ENCODE peak calls at places on chromosome 17, in four cellular contexts. One of them, this sample, is unnamed.

GRCh38 chr17:50221500-50222480 is 20.4 kb upstream of the COL1A1 start:
- DNase-seq in WTC11: no peak
- DNase-seq in stomach: no peak
- DNase-seq in colonic mucosa: no peak
- DNase-seq in this sample: no peak

GRCh38 chr17:77531641-77532040 is 390.9 kb downstream of the SEC14L1 start:
- DNase-seq in WTC11: no peak
- DNase-seq in stomach: no peak
- DNase-seq in colonic mucosa: no peak
- DNase-seq in this sample: no peak

GRCh38 chr17:35804658-35805192 is 4.6 kb upstream of the TAF15 start:
- DNase-seq in stomach: peak; percentile 44
- DNase-seq in colonic mucosa: peak; percentile 67
- DNase-seq in WTC11: peak; percentile 41
- DNase-seq in this sample: peak; percentile 69

GRCh38 chr17:43601280-43602050 is 55.3 kb upstream of the ETV4 start:
- DNase-seq in colonic mucosa: no peak
- DNase-seq in WTC11: no peak
- DNase-seq in stomach: no peak
- DNase-seq in this sample: no peak

GRCh38 chr17:20053343-20053964 is 44.3 kb downstream of the SPECC1 start:
- DNase-seq in colonic mucosa: no peak
- DNase-seq in stomach: no peak
- DNase-seq in WTC11: no peak
- DNase-seq in this sample: no peak

GRCh38 chr17:8552582-8553320 is 77.8 kb downstream of the MYH10 start:
- DNase-seq in stomach: no peak
- DNase-seq in colonic mucosa: no peak
- DNase-seq in WTC11: no peak
- DNase-seq in this sample: no peak

GRCh38 chr17:68020451-68020779 is 15.1 kb upstream of the KPNA2 start:
- DNase-seq in stomach: no peak
- DNase-seq in colonic mucosa: no peak
- DNase-seq in WTC11: no peak
- DNase-seq in this sample: no peak

GRCh38 chr17:40608061-40608581 is 39.5 kb downstream of the SMARCE1 start:
- DNase-seq in colonic mucosa: no peak
- DNase-seq in stomach: no peak
- DNase-seq in WTC11: no peak
- DNase-seq in this sample: no peak

GRCh38 chr17:43667506-43668438 is 6.0 kb upstream of the MEOX1 start:
- DNase-seq in WTC11: no peak
- DNase-seq in colonic mucosa: no peak
- DNase-seq in stomach: no peak
- DNase-seq in this sample: no peak

GRCh38 chr17:61279476-61280145 is 120.0 kb upstream of the TBX2 start:
- DNase-seq in stomach: no peak
- DNase-seq in WTC11: no peak
- DNase-seq in colonic mucosa: no peak
- DNase-seq in this sample: no peak

GRCh38 chr17:30831663-30832437 is at the start of gene ATAD5:
- DNase-seq in stomach: peak; percentile 93
- DNase-seq in colonic mucosa: peak; percentile 94
- DNase-seq in WTC11: peak; percentile 84
- DNase-seq in this sample: peak; percentile 95

GRCh38 chr17:45096141-45096540 is 35.0 kb downstream of the NMT1 start:
- DNase-seq in stomach: no peak
- DNase-seq in WTC11: no peak
- DNase-seq in colonic mucosa: no peak
- DNase-seq in this sample: no peak

GRCh38 chr17:9371019-9371418 is 204.6 kb downstream of the STX8 start:
- DNase-seq in colonic mucosa: no peak
- DNase-seq in stomach: no peak
- DNase-seq in WTC11: no peak
- DNase-seq in this sample: peak; percentile 34

GRCh38 chr17:48037036-48037881 is at the start of gene COPZ2:
- DNase-seq in WTC11: peak; percentile 55
- DNase-seq in colonic mucosa: peak; percentile 53
- DNase-seq in stomach: peak; percentile 60
- DNase-seq in this sample: peak; percentile 73

GRCh38 chr17:9220466-9221230 is 199.3 kb downstream of the NTN1 start:
- DNase-seq in colonic mucosa: no peak
- DNase-seq in stomach: no peak
- DNase-seq in WTC11: no peak
- DNase-seq in this sample: no peak